ENCODE peak calls at places on chromosomes 5 and 9, in six cellular contexts. J, I, H, P, W and Y are unnamed samples.

GRCh38 chr9:13070612-13071595 is 208.6 kb downstream of the MPDZ start:
- DNase-seq in I (no peak), H (no peak), W (no peak), J (no peak), P (no peak), Y (no peak)

GRCh38 chr5:69288069-69288468 is 44.5 kb downstream of the CCDC125 start:
- DNase-seq in J (no peak), P (no peak), H (no peak), W (no peak), I (no peak), Y (no peak)

GRCh38 chr9:21696411-21696865 is 106.0 kb upstream of the MTAP start:
- DNase-seq in W (no peak), I (no peak), P (no peak), J (no peak), H (no peak), Y (no peak)

GRCh38 chr9:104765138-104765537 is 1.2 kb downstream of the NIPSNAP3B start:
- DNase-seq in P (no peak), H (no peak), W (no peak), J (no peak), I (no peak), Y (no peak)

GRCh38 chr5:56569576-56569975 is 245.8 kb upstream of the MAP3K1 start:
- DNase-seq in J (no peak), H (no peak), P (no peak), I (peak; percentile 69), W (no peak), Y (peak; percentile 45)

GRCh38 chr9:33143241-33143642 is 23.9 kb downstream of the B4GALT1 start:
- DNase-seq in I (peak; percentile 79), P (no peak), J (no peak), H (no peak), W (peak; percentile 50), Y (no peak)

GRCh38 chr5:5351288-5352089 is 71.0 kb upstream of the ICE1 start:
- DNase-seq in I (peak; percentile 81), P (peak; percentile 44), J (no peak), H (peak; percentile 89), W (peak; percentile 67), Y (peak; percentile 96)

GRCh38 chr9:129932303-129933151 is 97.3 kb downstream of the USP20 start:
- DNase-seq in J (no peak), P (no peak), W (no peak), H (no peak), I (no peak), Y (peak; percentile 62)

GRCh38 chr5:58315794-58316193 is 144.1 kb downstream of the PLK2 start:
- DNase-seq in W (no peak), P (no peak), J (no peak), H (peak; percentile 68), I (no peak), Y (no peak)
- H3K4me3 ChIP-seq in W (no peak overlapping the region), P (no peak overlapping the region), J (no peak overlapping the region), H (no peak overlapping the region), I (no peak overlapping the region), Y (no peak overlapping the region)

DNA sequence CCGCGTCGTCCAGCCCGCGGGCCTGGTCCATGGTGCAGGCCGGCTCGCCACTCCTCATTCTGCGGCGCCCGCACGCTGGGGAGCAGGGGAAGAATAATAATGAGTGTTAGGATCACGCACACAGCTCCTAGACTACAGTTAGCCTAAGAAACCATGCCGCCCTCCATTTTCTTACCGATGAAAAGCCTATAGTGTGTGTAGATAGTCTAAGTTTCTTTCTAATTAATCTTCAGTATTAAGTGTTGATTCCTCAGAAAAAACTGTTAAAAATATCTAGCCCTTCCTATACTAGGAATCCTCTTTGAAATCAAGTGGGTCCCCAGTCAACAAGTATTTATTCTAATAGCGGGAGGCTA is 9.3 kb downstream of the ZBED3 start:
- DNase-seq in J (no peak), H (no peak), W (no peak), P (no peak), I (no peak), Y (no peak)
- H3K4me3 ChIP-seq in J (peak overlapping the region; percentile 41), H (no peak overlapping the region), W (no peak overlapping the region), P (peak overlapping the region; percentile 59), I (no peak overlapping the region), Y (no peak overlapping the region)

GRCh38 chr5:171409164-171410136 is 10.0 kb upstream of the FGF18 start:
- DNase-seq in I (no peak), J (no peak), W (no peak), H (no peak), P (peak; percentile 29), Y (no peak)
- H3K4me3 ChIP-seq in I (no peak overlapping the region), J (no peak overlapping the region), W (no peak overlapping the region), H (no peak overlapping the region), P (no peak overlapping the region), Y (no peak overlapping the region)

GRCh38 chr9:136483589-136484152 is 831 bp upstream of the SEC16A start:
- DNase-seq in P (peak; percentile 94), I (peak; percentile 76), H (peak; percentile 89), W (peak; percentile 98), J (peak; percentile 79), Y (peak; percentile 93)

GRCh38 chr9:136482793-136483588 is at the start of gene SEC16A:
- DNase-seq in P (peak; percentile 98), H (peak; percentile 89), J (peak; percentile 95), I (peak; percentile 80), W (peak; percentile 100), Y (peak; percentile 99)

GRCh38 chr9:136482046-136482792 is 621 bp downstream of the SEC16A start:
- DNase-seq in P (peak; percentile 45), W (peak; percentile 61), H (peak; percentile 9), I (no peak), J (no peak), Y (peak; percentile 46)

GRCh38 chr9:136484153-136485048 is 1.6 kb upstream of the SEC16A start:
- DNase-seq in I (peak; percentile 73), J (no peak), W (peak; percentile 41), P (no peak), H (peak; percentile 69), Y (no peak)

GRCh38 chr9:136481558-136481957 is 1.3 kb downstream of the SEC16A start:
- DNase-seq in W (no peak), P (no peak), I (no peak), J (no peak), H (peak; percentile 1), Y (no peak)
- H3K4me3 ChIP-seq in W (peak overlapping the region; percentile 81), P (peak overlapping the region; percentile 97), I (peak overlapping the region; percentile 92), J (peak overlapping the region; percentile 90), H (peak overlapping the region; percentile 99), Y (peak overlapping the region; percentile 94)